ENCODE peak calls at places on chromosomes 13 and 19, in ten cellular contexts. One of them, this sample, is unnamed. For H3K9me3, the result is how much of the 10 kb centered on the place peaks cover.

GRCh38 chr13:33235564-33235963 is 50.0 kb downstream of the STARD13 start:
- DNase-seq in tibial artery: no peak
- DNase-seq in colonic mucosa: no peak
- DNase-seq in fibroblast of lung: peak
- DNase-seq in T-helper 17 cell: no peak
- DNase-seq in left ventricle myocardium inferior: no peak
- DNase-seq in AG04450: no peak
- DNase-seq in neural progenitor cell: no peak
- DNase-seq in iPS DF 6.9: no peak
- DNase-seq in body of pancreas: no peak
- DNase-seq in this sample: no peak

GRCh38 chr13:102907016-102907756 is 61.4 kb downstream of the ERCC5 start:
- DNase-seq in colonic mucosa: no peak
- DNase-seq in fibroblast of lung: no peak
- DNase-seq in iPS DF 6.9: no peak
- DNase-seq in neural progenitor cell: no peak
- DNase-seq in tibial artery: no peak
- DNase-seq in left ventricle myocardium inferior: no peak
- DNase-seq in body of pancreas: no peak
- DNase-seq in AG04450: no peak
- DNase-seq in T-helper 17 cell: no peak
- DNase-seq in this sample: no peak

GRCh38 chr13:78382481-78382880 is 220.9 kb downstream of the POU4F1 start:
- DNase-seq in left ventricle myocardium inferior: peak
- DNase-seq in colonic mucosa: no peak
- DNase-seq in AG04450: no peak
- DNase-seq in body of pancreas: no peak
- DNase-seq in fibroblast of lung: no peak
- DNase-seq in neural progenitor cell: no peak
- DNase-seq in T-helper 17 cell: no peak
- DNase-seq in iPS DF 6.9: no peak
- DNase-seq in tibial artery: no peak
- DNase-seq in this sample: no peak

GRCh38 chr19:29610213-29610573 is 4.1 kb downstream of the POP4 start:
- DNase-seq in tibial artery: peak
- DNase-seq in fibroblast of lung: no peak
- DNase-seq in colonic mucosa: no peak
- DNase-seq in left ventricle myocardium inferior: no peak
- DNase-seq in AG04450: no peak
- DNase-seq in neural progenitor cell: no peak
- DNase-seq in body of pancreas: no peak
- DNase-seq in iPS DF 6.9: no peak
- DNase-seq in T-helper 17 cell: no peak
- DNase-seq in this sample: no peak

GRCh38 chr19:45103625-45104319 is 10.8 kb downstream of the PPP1R37 start:
- DNase-seq in iPS DF 6.9: no peak
- DNase-seq in AG04450: no peak
- DNase-seq in fibroblast of lung: no peak
- DNase-seq in body of pancreas: peak
- DNase-seq in colonic mucosa: no peak
- DNase-seq in tibial artery: no peak
- DNase-seq in T-helper 17 cell: no peak
- DNase-seq in left ventricle myocardium inferior: no peak
- DNase-seq in neural progenitor cell: peak
- DNase-seq in this sample: peak

GRCh38 chr13:106683179-106683578 is 115.2 kb upstream of the ARGLU1 start:
- DNase-seq in neural progenitor cell: no peak
- DNase-seq in body of pancreas: no peak
- DNase-seq in fibroblast of lung: no peak
- DNase-seq in iPS DF 6.9: no peak
- DNase-seq in T-helper 17 cell: no peak
- DNase-seq in tibial artery: no peak
- DNase-seq in AG04450: no peak
- DNase-seq in left ventricle myocardium inferior: no peak
- DNase-seq in colonic mucosa: no peak
- DNase-seq in this sample: no peak

GRCh38 chr19:6278740-6279619 is 795 bp downstream of the MLLT1 start:
- DNase-seq in tibial artery: no peak
- DNase-seq in AG04450: no peak
- DNase-seq in fibroblast of lung: no peak
- DNase-seq in neural progenitor cell: no peak
- DNase-seq in colonic mucosa: no peak
- DNase-seq in left ventricle myocardium inferior: no peak
- DNase-seq in T-helper 17 cell: no peak
- DNase-seq in iPS DF 6.9: no peak
- DNase-seq in body of pancreas: no peak
- DNase-seq in this sample: peak

GRCh38 chr19:50657222-50657669 is 8.0 kb downstream of the C19orf81 start:
- DNase-seq in T-helper 17 cell: no peak
- DNase-seq in left ventricle myocardium inferior: no peak
- DNase-seq in iPS DF 6.9: no peak
- DNase-seq in body of pancreas: no peak
- DNase-seq in AG04450: no peak
- DNase-seq in fibroblast of lung: no peak
- DNase-seq in neural progenitor cell: no peak
- DNase-seq in colonic mucosa: no peak
- DNase-seq in tibial artery: no peak
- DNase-seq in this sample: no peak

GRCh38 chr19:934865-935422 is 9.1 kb downstream of the ARID3A start:
- DNase-seq in T-helper 17 cell: no peak
- DNase-seq in fibroblast of lung: peak
- DNase-seq in colonic mucosa: peak
- DNase-seq in body of pancreas: peak
- DNase-seq in AG04450: no peak
- DNase-seq in iPS DF 6.9: no peak
- DNase-seq in tibial artery: peak
- DNase-seq in neural progenitor cell: no peak
- DNase-seq in left ventricle myocardium inferior: peak
- DNase-seq in this sample: no peak

GRCh38 chr19:38451629-38452028 is 18.1 kb downstream of the RYR1 start:
- DNase-seq in fibroblast of lung: no peak
- DNase-seq in body of pancreas: no peak
- DNase-seq in iPS DF 6.9: no peak
- DNase-seq in colonic mucosa: no peak
- DNase-seq in neural progenitor cell: no peak
- DNase-seq in tibial artery: no peak
- DNase-seq in left ventricle myocardium inferior: no peak
- DNase-seq in T-helper 17 cell: no peak
- DNase-seq in AG04450: no peak
- DNase-seq in this sample: no peak

GRCh38 chr13:20566424-20566916 is 487 bp upstream of the IFT88 start:
- DNase-seq in iPS DF 6.9: peak
- DNase-seq in fibroblast of lung: peak
- DNase-seq in tibial artery: no peak
- DNase-seq in neural progenitor cell: no peak
- DNase-seq in T-helper 17 cell: no peak
- DNase-seq in colonic mucosa: peak
- DNase-seq in body of pancreas: peak
- DNase-seq in AG04450: peak
- DNase-seq in left ventricle myocardium inferior: no peak
- DNase-seq in this sample: no peak

GRCh38 chr13:42283574-42283973 is 11.6 kb downstream of the AKAP11 start:
- DNase-seq in body of pancreas: no peak
- DNase-seq in T-helper 17 cell: no peak
- DNase-seq in neural progenitor cell: no peak
- DNase-seq in iPS DF 6.9: no peak
- DNase-seq in AG04450: no peak
- DNase-seq in fibroblast of lung: no peak
- DNase-seq in tibial artery: no peak
- DNase-seq in colonic mucosa: peak
- DNase-seq in left ventricle myocardium inferior: no peak
- DNase-seq in this sample: no peak

GRCh38 chr13:107250626-107251025 is 682.7 kb upstream of the ARGLU1 start:
- DNase-seq in neural progenitor cell: no peak
- DNase-seq in iPS DF 6.9: no peak
- DNase-seq in AG04450: no peak
- DNase-seq in colonic mucosa: no peak
- DNase-seq in tibial artery: no peak
- DNase-seq in body of pancreas: no peak
- DNase-seq in fibroblast of lung: peak
- DNase-seq in T-helper 17 cell: no peak
- DNase-seq in left ventricle myocardium inferior: no peak
- DNase-seq in this sample: no peak

DNA sequence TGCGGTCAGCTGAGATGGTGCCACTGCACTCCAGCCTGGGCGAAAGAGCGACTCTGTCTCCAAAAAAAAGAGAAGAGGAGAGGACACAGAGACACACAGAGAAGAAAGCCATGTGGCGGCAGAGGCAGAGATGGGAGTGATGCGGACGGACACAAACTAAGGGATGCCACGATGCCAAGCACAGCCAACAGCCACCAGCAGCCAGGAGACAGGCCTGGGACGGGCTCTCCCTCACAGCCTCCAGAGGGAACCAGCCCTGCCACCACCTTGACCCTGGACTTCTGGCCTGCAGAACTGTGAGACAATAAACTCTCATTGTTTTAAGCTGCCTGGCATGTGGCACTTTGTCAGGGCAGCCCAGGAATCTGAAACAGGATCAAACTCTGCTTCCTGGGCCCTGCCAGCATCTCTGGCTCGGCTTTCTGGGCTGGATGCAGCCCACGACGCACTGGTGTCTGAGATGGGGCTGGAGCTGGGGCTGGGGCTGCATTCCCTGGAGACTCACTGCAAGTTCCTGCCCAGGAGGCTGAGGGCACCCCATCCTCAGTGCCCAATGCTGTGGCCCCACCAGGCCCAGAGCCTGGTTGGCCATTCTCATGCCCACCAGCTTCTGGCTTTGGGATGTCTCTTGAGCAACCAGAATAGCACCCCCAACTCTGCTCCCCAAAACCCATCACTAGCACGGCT is 3.0 kb downstream of the F2RL3 start:
- DNase-seq in tibial artery: no peak
- DNase-seq in left ventricle myocardium inferior: no peak
- DNase-seq in fibroblast of lung: no peak
- DNase-seq in neural progenitor cell: no peak
- DNase-seq in T-helper 17 cell: no peak
- DNase-seq in iPS DF 6.9: no peak
- DNase-seq in AG04450: no peak
- DNase-seq in body of pancreas: no peak
- DNase-seq in colonic mucosa: no peak
- DNase-seq in this sample: no peak
- H3K9me3 ChIP-seq in tibial artery: under half
- H3K9me3 ChIP-seq in left ventricle myocardium inferior: under half
- H3K9me3 ChIP-seq in fibroblast of lung: under half
- H3K9me3 ChIP-seq in neural progenitor cell: under half
- H3K9me3 ChIP-seq in T-helper 17 cell: under half
- H3K9me3 ChIP-seq in iPS DF 6.9: under half
- H3K9me3 ChIP-seq in AG04450: under half
- H3K9me3 ChIP-seq in body of pancreas: under half
- H3K9me3 ChIP-seq in colonic mucosa: under half
- H3K9me3 ChIP-seq in this sample: under half

DNA sequence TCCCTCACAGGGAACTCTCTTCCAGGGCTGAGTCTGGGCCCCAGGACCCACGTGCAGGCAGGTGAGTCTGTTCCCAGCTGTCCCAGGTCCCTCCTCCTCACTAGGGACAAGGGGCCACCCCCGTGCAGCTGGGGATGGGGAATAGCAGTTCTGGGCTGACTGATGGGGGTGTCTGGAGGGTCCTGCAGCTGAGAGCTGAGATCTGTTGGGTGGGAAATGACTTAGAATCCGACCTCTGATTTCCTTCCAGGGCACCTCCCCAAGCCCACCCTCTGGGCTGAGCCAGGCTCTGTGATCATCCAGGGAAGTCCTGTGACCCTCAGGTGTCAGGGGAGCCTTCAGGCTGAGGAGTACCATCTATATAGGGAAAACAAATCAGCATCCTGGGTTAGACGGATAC is 461 bp downstream of the LILRA2 start:
- DNase-seq in colonic mucosa: no peak
- DNase-seq in left ventricle myocardium inferior: no peak
- DNase-seq in T-helper 17 cell: no peak
- DNase-seq in fibroblast of lung: no peak
- DNase-seq in tibial artery: no peak
- DNase-seq in iPS DF 6.9: no peak
- DNase-seq in AG04450: no peak
- DNase-seq in neural progenitor cell: no peak
- DNase-seq in body of pancreas: no peak
- DNase-seq in this sample: no peak
- H3K9me3 ChIP-seq in colonic mucosa: under half
- H3K9me3 ChIP-seq in left ventricle myocardium inferior: under half
- H3K9me3 ChIP-seq in T-helper 17 cell: under half
- H3K9me3 ChIP-seq in fibroblast of lung: under half
- H3K9me3 ChIP-seq in tibial artery: under half
- H3K9me3 ChIP-seq in iPS DF 6.9: under half
- H3K9me3 ChIP-seq in AG04450: half or more
- H3K9me3 ChIP-seq in neural progenitor cell: under half
- H3K9me3 ChIP-seq in body of pancreas: under half
- H3K9me3 ChIP-seq in this sample: under half

DNA sequence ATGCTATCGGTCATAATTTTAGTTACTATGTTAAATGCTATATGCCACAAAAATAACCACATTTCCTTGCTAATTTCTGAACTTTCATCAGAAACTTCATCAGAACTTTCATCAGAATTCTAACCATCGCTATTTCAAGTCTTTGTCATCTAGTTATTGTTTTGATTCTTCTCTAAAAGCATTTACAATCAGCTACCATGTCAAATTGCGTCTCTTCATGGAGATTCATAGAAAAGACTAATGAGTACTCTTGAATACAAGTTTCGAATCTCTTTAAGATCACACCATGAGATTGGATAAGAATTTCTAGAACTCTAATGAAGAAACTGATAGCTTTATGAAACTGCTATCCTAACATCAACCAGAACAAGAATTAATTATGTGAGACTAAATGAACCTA is 52.7 kb upstream of the TM9SF2 start:
- DNase-seq in tibial artery: no peak
- DNase-seq in T-helper 17 cell: no peak
- DNase-seq in neural progenitor cell: no peak
- DNase-seq in colonic mucosa: no peak
- DNase-seq in left ventricle myocardium inferior: no peak
- DNase-seq in iPS DF 6.9: no peak
- DNase-seq in AG04450: no peak
- DNase-seq in fibroblast of lung: no peak
- DNase-seq in body of pancreas: no peak
- DNase-seq in this sample: no peak
- H3K9me3 ChIP-seq in tibial artery: under half
- H3K9me3 ChIP-seq in T-helper 17 cell: under half
- H3K9me3 ChIP-seq in neural progenitor cell: under half
- H3K9me3 ChIP-seq in colonic mucosa: under half
- H3K9me3 ChIP-seq in left ventricle myocardium inferior: under half
- H3K9me3 ChIP-seq in iPS DF 6.9: under half
- H3K9me3 ChIP-seq in AG04450: under half
- H3K9me3 ChIP-seq in fibroblast of lung: under half
- H3K9me3 ChIP-seq in body of pancreas: under half
- H3K9me3 ChIP-seq in this sample: under half

DNA sequence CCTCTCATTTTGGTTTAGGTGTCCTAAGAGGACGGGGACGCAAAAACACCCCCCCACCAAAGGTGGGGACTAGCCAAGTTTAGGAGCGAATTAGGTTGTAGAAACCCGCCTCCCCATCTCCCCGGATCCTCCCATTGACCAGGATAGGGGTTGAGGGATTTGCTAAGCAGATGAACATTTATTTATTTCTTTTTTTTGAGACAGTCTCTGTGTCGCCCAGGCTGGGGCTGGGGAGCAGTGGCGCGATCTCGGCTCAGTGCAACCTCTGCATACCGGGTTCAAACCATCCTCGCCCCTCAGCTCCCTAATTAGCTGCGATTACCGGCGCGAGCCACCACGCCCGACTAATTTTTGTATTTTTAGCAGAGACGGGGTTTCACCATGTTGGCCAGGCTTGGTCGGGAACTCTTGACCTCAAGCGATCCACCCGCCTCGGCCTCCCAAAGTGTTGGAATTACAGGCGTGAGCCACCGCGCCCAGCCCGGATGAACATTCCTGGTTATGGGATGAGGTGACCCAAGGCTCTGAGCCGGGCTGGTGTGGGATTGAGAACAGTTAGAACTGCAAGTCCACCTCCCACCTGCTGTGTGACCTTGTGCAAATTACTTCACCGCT is 934 bp downstream of the PPP2R1A start:
- DNase-seq in tibial artery: peak
- DNase-seq in T-helper 17 cell: no peak
- DNase-seq in left ventricle myocardium inferior: no peak
- DNase-seq in AG04450: no peak
- DNase-seq in body of pancreas: no peak
- DNase-seq in neural progenitor cell: peak
- DNase-seq in fibroblast of lung: peak
- DNase-seq in colonic mucosa: peak
- DNase-seq in iPS DF 6.9: no peak
- DNase-seq in this sample: peak
- H3K9me3 ChIP-seq in tibial artery: under half
- H3K9me3 ChIP-seq in T-helper 17 cell: under half
- H3K9me3 ChIP-seq in left ventricle myocardium inferior: under half
- H3K9me3 ChIP-seq in AG04450: under half
- H3K9me3 ChIP-seq in body of pancreas: under half
- H3K9me3 ChIP-seq in neural progenitor cell: under half
- H3K9me3 ChIP-seq in fibroblast of lung: under half
- H3K9me3 ChIP-seq in colonic mucosa: under half
- H3K9me3 ChIP-seq in iPS DF 6.9: under half
- H3K9me3 ChIP-seq in this sample: under half

This sample was measured in Karpas-422.